ENCODE peak calls at places on chromosomes 4 and X, in five cellular contexts. D, L, Z, P and S are unnamed samples.

GRCh38 chrX:131704136-131704695 is 160.3 kb downstream of the OR13H1 start:
- DNase-seq in D (peak; percentile 51), Z (peak; percentile 93), P (no peak), L (peak; percentile 95), S (peak; percentile 95)

GRCh38 chrX:30612250-30612655 is 34.7 kb upstream of the TASL start:
- DNase-seq in D (no peak), P (peak; percentile 36), Z (no peak), L (no peak), S (no peak)

GRCh38 chr4:27397886-27398285 is 537.2 kb downstream of the STIM2 start:
- DNase-seq in L (no peak), Z (no peak), P (no peak), D (peak; percentile 96), S (no peak)

GRCh38 chr4:45629717-45630116 is 494.1 kb downstream of the GABRG1 start:
- DNase-seq in L (no peak), D (no peak), Z (no peak), P (no peak), S (no peak)

GRCh38 chr4:110610940-110611785 is 11.7 kb downstream of the PITX2 start:
- DNase-seq in Z (no peak), L (peak; percentile 59), D (no peak), P (no peak), S (peak; percentile 61)

GRCh38 chr4:1448589-1449420 is 42.6 kb upstream of the NKX1-1 start:
- DNase-seq in D (no peak), Z (no peak), P (no peak), L (no peak), S (no peak)

GRCh38 chr4:48493485-48494100 is 3.5 kb downstream of the ZAR1 start:
- DNase-seq in P (no peak), L (no peak), Z (no peak), D (no peak), S (no peak)

GRCh38 chr4:144787365-144788263 is 141.7 kb downstream of the HHIP start:
- DNase-seq in Z (no peak), L (peak; percentile 18), D (peak; percentile 32), P (peak; percentile 34), S (peak; percentile 42)

GRCh38 chr4:38322709-38323108 is 341.3 kb upstream of the KLF3 start:
- DNase-seq in Z (peak; percentile 56), D (peak; percentile 82), P (no peak), L (no peak), S (no peak)

GRCh38 chr4:53654300-53654758 is 63.0 kb upstream of the LNX1 start:
- DNase-seq in P (no peak), D (peak; percentile 79), L (no peak), Z (no peak), S (no peak)